ENCODE peak calls at places on chromosome 12, in seven cellular contexts. N is GM12865; H is adrenal gland; C is H54; I is T-helper 2 cell; L is activated CD8-positive, alpha-beta memory T cell treated with anti-CD3 and anti-CD28 coated beads, Interleukin-2, amount 50 U/mL, for 48 hours; M is kidney tubule cell. B is an unnamed sample.

GRCh38 chr12:57129311-57130288 is 1.3 kb downstream of the LRP1 start:
- DNase-seq in N (no peak), I (no peak), C (peak), H (peak), M (no peak), L (no peak), B (peak)

GRCh38 chr12:71731439-71732356 is 23.0 kb upstream of the RAB21 start:
- DNase-seq in L (no peak), M (peak), C (peak), H (no peak), I (no peak), N (peak), B (no peak)

GRCh38 chr12:108063192-108063591 is 65.9 kb upstream of the WSCD2 start:
- DNase-seq in L (no peak), M (peak), H (no peak), N (peak), I (no peak), C (no peak), B (peak)

GRCh38 chr12:64083285-64084210 is 138.5 kb downstream of the KICS2 start:
- DNase-seq in N (no peak), M (peak), C (no peak), H (peak), I (no peak), L (no peak), B (peak)

GRCh38 chr12:3216726-3217682 is 139.8 kb downstream of the TSPAN9 start:
- DNase-seq in C (peak), M (peak), L (no peak), I (no peak), N (no peak), H (peak), B (peak)

GRCh38 chr12:60180298-60180697 is 584.5 kb downstream of the SLC16A7 start:
- DNase-seq in I (no peak), N (no peak), M (no peak), H (no peak), L (no peak), C (no peak), B (no peak)

GRCh38 chr12:120079352-120080042 is 37.1 kb downstream of the RAB35 start:
- DNase-seq in M (peak), N (no peak), C (no peak), L (no peak), I (no peak), H (no peak), B (peak)

GRCh38 chr12:43336962-43337555 is 214.9 kb downstream of the ADAMTS20 start:
- DNase-seq in N (peak), H (no peak), C (no peak), L (no peak), M (peak), I (no peak), B (peak)

GRCh38 chr12:2286461-2287131 is 233.8 kb downstream of the CACNA1C start:
- DNase-seq in C (no peak), L (no peak), I (no peak), M (no peak), H (no peak), N (no peak), B (no peak)

GRCh38 chr12:92331383-92331782 is 185.7 kb upstream of the BTG1 start:
- DNase-seq in H (no peak), M (no peak), L (no peak), N (no peak), I (no peak), C (no peak), B (no peak)

GRCh38 chr12:131628341-131628740 is 82.5 kb upstream of the SFSWAP start:
- DNase-seq in L (no peak), I (no peak), N (no peak), H (no peak), M (no peak), C (no peak), B (no peak)

GRCh38 chr12:103560604-103561101 is 26.4 kb upstream of the STAB2 start:
- DNase-seq in L (no peak), C (peak), I (no peak), M (peak), H (no peak), N (no peak), B (peak)

GRCh38 chr12:94718114-94718513 is 67.8 kb upstream of the TMCC3 start:
- DNase-seq in L (no peak), I (no peak), H (no peak), C (no peak), M (no peak), N (peak), B (peak)

GRCh38 chr12:113903381-113903863 is 62.7 kb downstream of the RBM19 start:
- DNase-seq in L (no peak), I (no peak), C (no peak), H (no peak), N (peak), M (peak), B (no peak)

GRCh38 chr12:123106640-123107359 is 44.1 kb downstream of the PITPNM2 start:
- DNase-seq in L (peak), H (peak), I (peak), N (peak), C (no peak), M (no peak), B (no peak)

GRCh38 chr12:132026061-132026795 is 76.5 kb downstream of the EP400 start:
- DNase-seq in I (no peak), M (no peak), L (no peak), H (no peak), C (no peak), N (no peak), B (no peak)

GRCh38 chr12:131012279-131013069 is 58.8 kb downstream of the ADGRD1 start:
- DNase-seq in H (no peak), I (no peak), N (no peak), C (no peak), L (no peak), M (no peak), B (no peak)

GRCh38 chr12:55716582-55717396 is 943 bp downstream of the BLOC1S1 start:
- DNase-seq in N (no peak), L (no peak), I (no peak), M (no peak), C (no peak), H (no peak), B (no peak)

GRCh38 chr12:52741378-52742195 is 35.6 kb downstream of the KRT76 start:
- DNase-seq in I (peak), L (peak), C (peak), H (peak), N (peak), M (peak), B (peak)

GRCh38 chr12:92363295-92364146 is 217.9 kb upstream of the BTG1 start:
- DNase-seq in L (peak), N (peak), C (no peak), M (peak), I (peak), H (peak), B (no peak)

GRCh38 chr12:106113042-106113441 is 25.7 kb downstream of the NUAK1 start:
- DNase-seq in L (no peak), M (peak), C (no peak), I (no peak), N (peak), H (no peak), B (peak)

GRCh38 chr12:4858385-4858784 is 51.3 kb upstream of the KCNA1 start:
- DNase-seq in L (no peak), H (no peak), C (no peak), N (peak), I (no peak), M (no peak), B (no peak)

GRCh38 chr12:128844031-128844635 is 9.1 kb upstream of the GLT1D1 start:
- DNase-seq in L (no peak), M (no peak), N (peak), C (no peak), I (no peak), H (peak), B (no peak)

GRCh38 chr12:1126089-1126488 is 135.1 kb downstream of the ERC1 start:
- DNase-seq in L (no peak), M (no peak), N (peak), H (no peak), I (peak), C (no peak), B (no peak)

GRCh38 chr12:94603434-94604068 is 46.8 kb downstream of the TMCC3 start:
- DNase-seq in N (peak), M (no peak), H (peak), I (peak), L (peak), C (no peak), B (peak)

GRCh38 chr12:53530920-53531319 is 23.6 kb upstream of the NPFF start:
- DNase-seq in C (no peak), H (no peak), M (no peak), I (no peak), L (no peak), N (no peak), B (peak)

GRCh38 chr12:15532364-15532977 is 210.2 kb downstream of the PTPRO start:
- DNase-seq in C (peak), H (peak), L (no peak), N (peak), I (no peak), M (peak), B (peak)

GRCh38 chr12:77720258-77720657 is 110.4 kb upstream of the NAV3 start:
- DNase-seq in N (no peak), H (no peak), I (no peak), M (no peak), L (no peak), C (no peak), B (no peak)

GRCh38 chr12:100141998-100142850 is 450 bp downstream of the BLTP3B start:
- DNase-seq in L (peak), I (no peak), M (no peak), C (peak), H (peak), N (peak), B (no peak)

GRCh38 chr12:99810718-99811593 is 163.4 kb downstream of the GARIN6 start:
- DNase-seq in M (peak), N (peak), I (no peak), H (no peak), C (no peak), L (no peak), B (peak)

GRCh38 chr12:100156731-100157426 is 14.2 kb upstream of the BLTP3B start:
- DNase-seq in I (no peak), C (no peak), H (no peak), M (no peak), N (no peak), L (no peak), B (no peak)

GRCh38 chr12:632102-632696 is 31.0 kb downstream of the NINJ2 start:
- DNase-seq in C (peak), L (no peak), I (no peak), H (no peak), M (peak), N (peak), B (peak)

GRCh38 chr12:131828671-131829350 is 618 bp downstream of the MMP17 start:
- DNase-seq in L (peak), H (no peak), I (no peak), C (no peak), N (no peak), M (no peak), B (no peak)

GRCh38 chr12:98644433-98644711 is 216 bp downstream of the IKBIP start:
- DNase-seq in L (no peak), N (no peak), M (no peak), C (peak), H (no peak), I (no peak), B (peak)

GRCh38 chr12:121537814-121538698 is 42.8 kb downstream of the KDM2B start:
- DNase-seq in L (peak), N (peak), I (peak), C (peak), M (no peak), H (peak), B (no peak)

B was measured in bronchial epithelial cell.